ENCODE peak calls at places on chromosomes 13 and 19, in eight cellular contexts. N, X, A, W, U, G, H and R are unnamed samples.

GRCh38 chr19:33434090-33434885 is 60.8 kb downstream of the CEBPG start:
- DNase-seq in A (no peak), U (no peak), G (no peak), W (no peak), H (no peak), X (no peak), N (no peak), R (no peak)

GRCh38 chr13:75137911-75138571 is 343.9 kb downstream of the TBC1D4 start:
- DNase-seq in U (no peak), A (no peak), G (no peak), X (no peak), H (no peak), W (no peak), N (no peak), R (no peak)

GRCh38 chr13:73677041-73677589 is 457.1 kb downstream of the KLF12 start:
- DNase-seq in H (no peak), G (no peak), N (peak; percentile 3), W (no peak), A (peak; percentile 71), U (no peak), X (no peak), R (no peak)

GRCh38 chr19:46284635-46285034 is 12.2 kb upstream of the HIF3A start:
- DNase-seq in N (no peak), U (no peak), A (no peak), H (no peak), W (no peak), G (no peak), X (no peak), R (no peak)

GRCh38 chr19:49014123-49014869 is 2.6 kb downstream of the LHB start:
- DNase-seq in H (no peak), N (no peak), U (no peak), A (no peak), X (peak; percentile 61), G (no peak), W (no peak), R (no peak)

GRCh38 chr19:8387688-8388611 is 2.2 kb upstream of the RAB11B start:
- DNase-seq in H (no peak), X (no peak), N (peak; percentile 66), U (no peak), A (peak; percentile 87), G (no peak), W (no peak), R (no peak)

GRCh38 chr13:111160648-111161047 is 45.5 kb downstream of the ARHGEF7 start:
- DNase-seq in U (no peak), X (no peak), A (no peak), H (no peak), N (no peak), W (no peak), G (no peak), R (no peak)

GRCh38 chr13:110250258-110250891 is 56.6 kb downstream of the COL4A1 start:
- DNase-seq in X (no peak), H (no peak), N (no peak), G (peak; percentile 70), W (peak; percentile 49), A (peak; percentile 11), U (no peak), R (no peak)

GRCh38 chr13:39783051-39783450 is 127.6 kb downstream of the COG6 start:
- DNase-seq in N (no peak), U (no peak), A (peak; percentile 43), X (no peak), W (no peak), G (no peak), H (no peak), R (no peak)

GRCh38 chr13:21326155-21327030 is 132.7 kb downstream of the ZDHHC20 start:
- DNase-seq in W (peak; percentile 40), A (no peak), H (no peak), N (no peak), X (peak; percentile 73), G (peak; percentile 19), U (peak; percentile 40), R (peak; percentile 1)

GRCh38 chr13:38334845-38335244 is 14.8 kb upstream of the UFM1 start:
- DNase-seq in G (no peak), H (no peak), N (no peak), W (no peak), X (no peak), U (no peak), A (no peak), R (no peak)

GRCh38 chr19:7751157-7751783 is 3.9 kb upstream of the CD209 start:
- DNase-seq in U (no peak), H (no peak), W (no peak), X (no peak), N (no peak), A (peak; percentile 17), G (no peak), R (no peak)

GRCh38 chr13:30446122-30446500 is 19.6 kb downstream of the HMGB1 start:
- DNase-seq in X (no peak), U (no peak), W (no peak), N (no peak), G (no peak), A (no peak), H (no peak), R (no peak)

GRCh38 chr13:113526466-113527220 is 36.1 kb upstream of the DCUN1D2 start:
- DNase-seq in G (no peak), H (no peak), W (no peak), A (no peak), U (no peak), X (peak; percentile 44), N (peak; percentile 67), R (no peak)

GRCh38 chr13:49629196-49629938 is 1.1 kb downstream of the ARL11 start:
- DNase-seq in W (no peak), A (no peak), N (no peak), X (no peak), G (no peak), U (no peak), H (no peak), R (no peak)

GRCh38 chr19:4583961-4584669 is 24.6 kb upstream of the SEMA6B start:
- DNase-seq in X (no peak), W (no peak), U (peak; percentile 18), G (no peak), H (no peak), A (peak; percentile 36), N (peak; percentile 30), R (no peak)

GRCh38 chr13:40485611-40486517 is 180.6 kb downstream of the FOXO1 start:
- DNase-seq in A (no peak), H (peak; percentile 53), U (no peak), W (no peak), N (peak; percentile 6), X (no peak), G (no peak), R (no peak)

GRCh38 chr13:76048126-76048525 is 412.0 kb downstream of the LMO7 start:
- DNase-seq in U (no peak), H (no peak), A (no peak), G (no peak), X (no peak), N (no peak), W (no peak), R (no peak)

GRCh38 chr19:58476498-58477015 is 405 bp downstream of the ZNF446 start:
- DNase-seq in A (no peak), W (no peak), H (no peak), X (peak; percentile 57), U (no peak), G (no peak), N (peak; percentile 7), R (peak; percentile 12)

GRCh38 chr19:572891-573825 is 762 bp downstream of the BSG start:
- DNase-seq in H (no peak), W (peak; percentile 75), N (peak; percentile 48), X (peak; percentile 60), G (peak; percentile 58), U (no peak), A (peak; percentile 47), R (no peak)

GRCh38 chr19:50155520-50156109 is 7.5 kb downstream of the IZUMO2 start:
- DNase-seq in H (no peak), A (no peak), N (no peak), W (no peak), X (no peak), U (no peak), G (no peak), R (no peak)

GRCh38 chr13:94415484-94415883 is 64.0 kb downstream of the DCT start:
- DNase-seq in N (peak; percentile 77), U (no peak), X (no peak), G (no peak), H (no peak), W (no peak), A (no peak), R (peak; percentile 75)

GRCh38 chr19:47419037-47419783 is at the start of gene MEIS3:
- DNase-seq in H (no peak), X (peak; percentile 83), G (peak; percentile 56), U (no peak), W (no peak), A (no peak), N (no peak), R (no peak)

GRCh38 chr19:52070496-52070895 is 21.9 kb upstream of the ZNF432 start:
- DNase-seq in H (no peak), A (peak; percentile 63), X (no peak), W (no peak), N (no peak), G (no peak), U (no peak), R (no peak)